ENCODE peak calls at places on chromosome 7, in four cellular contexts. G is aorta; U is adrenal gland; O is CD8-positive, alpha-beta T cell. N is an unnamed sample.
A peak's percentile ranks its signal among the peaks of the same experiment; 100 is the strongest.

GRCh38 chr7:73717025-73717807 is 2.3 kb downstream of the STX1A start:
- DNase-seq in O (no peak), G (no peak), U (no peak), N (no peak)

GRCh38 chr7:139889186-139889871 is 60.3 kb downstream of the TBXAS1 start:
- DNase-seq in G (no peak), U (no peak), O (no peak), N (no peak)

GRCh38 chr7:96135241-96135640 is 186.7 kb downstream of the SLC25A13 start:
- DNase-seq in U (no peak), O (no peak), G (no peak), N (no peak)

GRCh38 chr7:47571355-47572100 is 10.4 kb downstream of the TNS3 start:
- DNase-seq in G (peak; percentile 94), U (peak; percentile 82), O (no peak), N (peak; percentile 74)

GRCh38 chr7:129295015-129295423 is 70.2 kb downstream of the AHCYL2 start:
- DNase-seq in G (no peak), O (no peak), U (no peak), N (no peak)

GRCh38 chr7:33654641-33655040 is 250.7 kb upstream of the BMPER start:
- DNase-seq in G (no peak), U (no peak), O (no peak), N (no peak)

GRCh38 chr7:93723424-93724124 is 149.1 kb upstream of the CALCR start:
- DNase-seq in O (no peak), G (no peak), U (no peak), N (no peak)

GRCh38 chr7:125857606-125858005 is 928.0 kb upstream of the POT1 start:
- DNase-seq in O (no peak), U (no peak), G (no peak), N (no peak)

GRCh38 chr7:27154901-27155815 is 1.3 kb downstream of the HOXA7 start:
- DNase-seq in G (no peak), O (no peak), U (peak; percentile 44), N (peak; percentile 60)

GRCh38 chr7:134515569-134516468 is 11.5 kb upstream of the AKR1B10 start:
- DNase-seq in G (no peak), O (no peak), U (no peak), N (no peak)

GRCh38 chr7:154789404-154789803 is 213.5 kb downstream of the PAXIP1 start:
- DNase-seq in U (no peak), G (no peak), O (no peak), N (no peak)

GRCh38 chr7:29106128-29106988 is 40.0 kb downstream of the CPVL start:
- DNase-seq in G (no peak), O (no peak), U (peak; percentile 55), N (peak; percentile 57)

GRCh38 chr7:19090526-19090925 is 26.9 kb downstream of the TWIST1 start:
- DNase-seq in G (no peak), U (no peak), O (no peak), N (no peak)

GRCh38 chr7:37986780-37987380 is 66.4 kb downstream of the EPDR1 start:
- DNase-seq in G (no peak), O (no peak), U (no peak), N (no peak)

GRCh38 chr7:51732951-51733350 is 416.3 kb upstream of the COBL start:
- DNase-seq in O (no peak), U (no peak), G (no peak), N (no peak)

GRCh38 chr7:102220929-102221850 is 65.5 kb upstream of the SH2B2 start:
- DNase-seq in O (no peak), G (no peak), U (no peak), N (no peak)

GRCh38 chr7:115825736-115826135 is 204.8 kb downstream of the TFEC start:
- DNase-seq in O (no peak), U (no peak), G (no peak), N (no peak)

GRCh38 chr7:155206286-155207020 is 91.2 kb upstream of the INSIG1 start:
- DNase-seq in U (peak; percentile 44), O (no peak), G (peak; percentile 87), N (peak; percentile 39)

GRCh38 chr7:155896531-155897263 is 84.4 kb upstream of the SHH start:
- DNase-seq in G (no peak), O (no peak), U (no peak), N (no peak)

GRCh38 chr7:77917500-77918262 is 119.1 kb downstream of the PHTF2 start:
- DNase-seq in O (no peak), G (no peak), U (no peak), N (no peak)
- H3K27me3 ChIP-seq in O (no peaks in the 10 kb centered on the region), G (no peaks in the 10 kb centered on the region), U (no peaks in the 10 kb centered on the region), N (no peaks in the 10 kb centered on the region)

GRCh38 chr7:22612776-22613175 is 112.8 kb upstream of the STEAP1B start:
- DNase-seq in O (no peak), G (no peak), U (no peak), N (no peak)

GRCh38 chr7:22610258-22610657 is 110.3 kb upstream of the STEAP1B start:
- DNase-seq in O (no peak), G (no peak), U (no peak), N (no peak)

GRCh38 chr7:22613466-22613865 is 113.5 kb upstream of the STEAP1B start:
- DNase-seq in U (no peak), O (no peak), G (no peak), N (no peak)

GRCh38 chr7:22610871-22611757 is 111.1 kb upstream of the STEAP1B start:
- DNase-seq in G (no peak), O (no peak), U (no peak), N (no peak)

GRCh38 chr7:22611758-22612079 is 111.7 kb upstream of the STEAP1B start:
- DNase-seq in O (no peak), U (no peak), G (no peak), N (no peak)
- H3K9me3 ChIP-seq in O (no peaks in the 10 kb centered on the region), U (no peaks in the 10 kb centered on the region), G (no peaks in the 10 kb centered on the region), N (no peaks in the 10 kb centered on the region)

DNA sequence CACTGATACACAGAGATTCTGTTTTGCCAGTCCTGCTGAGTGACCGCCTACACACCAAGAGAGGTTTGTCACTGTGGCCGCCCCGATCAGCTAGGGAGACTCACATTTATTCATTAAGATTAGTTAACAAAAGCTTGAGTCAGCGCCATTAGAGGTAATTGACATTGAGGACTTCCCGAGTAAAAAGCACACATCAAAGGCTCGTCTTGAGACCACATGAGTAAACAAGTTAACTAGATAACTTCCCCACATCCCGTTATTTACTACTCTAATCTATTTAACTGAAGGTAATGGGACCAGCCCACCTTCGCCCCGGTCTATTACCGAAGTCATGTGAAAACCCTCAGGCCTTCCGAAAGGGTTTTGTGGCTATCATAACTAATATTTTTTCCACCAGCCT is 23.0 kb downstream of the SRRM3 start:
- DNase-seq in G (no peak), O (no peak), U (no peak), N (no peak)
- H3K27me3 ChIP-seq in G (no peaks in the 10 kb centered on the region), O (no peaks in the 10 kb centered on the region), U (peaks cover 7% of the 10 kb centered on the region), N (no peaks in the 10 kb centered on the region)

GRCh38 chr7:106793015-106793651 is 71.9 kb upstream of the PIK3CG start:
- DNase-seq in G (no peak), O (no peak), U (no peak), N (no peak)

GRCh38 chr7:106795877-106796231 is 69.2 kb upstream of the PIK3CG start:
- DNase-seq in U (no peak), O (no peak), G (no peak), N (no peak)

GRCh38 chr7:106795171-106795876 is 69.8 kb upstream of the PIK3CG start:
- DNase-seq in O (no peak), G (no peak), U (no peak), N (no peak)

GRCh38 chr7:106792233-106792926 is 72.7 kb upstream of the PIK3CG start:
- DNase-seq in U (no peak), G (no peak), O (no peak), N (no peak)

GRCh38 chr7:106794276-106795136 is 70.6 kb upstream of the PIK3CG start:
- DNase-seq in G (no peak), U (no peak), O (no peak), N (no peak)
- H3K9me3 ChIP-seq in G (no peaks in the 10 kb centered on the region), U (no peaks in the 10 kb centered on the region), O (no peaks in the 10 kb centered on the region), N (no peaks in the 10 kb centered on the region)